ENCODE peak calls at places on chromosome 1, in five cellular contexts. O, E, C, Z and K are unnamed samples.

GRCh38 chr1:57319165-57319564 is 104.7 kb downstream of the DAB1 start:
- DNase-seq in Z (no peak), O (no peak), C (no peak), E (no peak), K (no peak)

GRCh38 chr1:43930168-43930948 is 3.2 kb upstream of the ARTN start:
- DNase-seq in E (no peak), Z (no peak), O (no peak), C (peak), K (no peak)

GRCh38 chr1:237492359-237492758 is 398.4 kb downstream of the ZP4 start:
- DNase-seq in O (no peak), C (no peak), E (no peak), Z (no peak), K (no peak)

GRCh38 chr1:6475381-6476133 is 9.6 kb upstream of the TNFRSF25 start:
- DNase-seq in O (peak), E (peak), Z (peak), C (peak), K (peak)

GRCh38 chr1:184533049-184533448 is 146.2 kb downstream of the C1orf21 start:
- DNase-seq in Z (no peak), E (no peak), C (no peak), O (no peak), K (no peak)

GRCh38 chr1:44030606-44031050 is 634 bp downstream of the SLC6A9 start:
- DNase-seq in E (peak), O (peak), C (peak), Z (peak), K (peak)

GRCh38 chr1:93630168-93630567 is 51.5 kb downstream of the BCAR3 start:
- DNase-seq in Z (no peak), E (no peak), O (no peak), C (no peak), K (no peak)

GRCh38 chr1:46400398-46400797 is 6.3 kb downstream of the FAAH start:
- DNase-seq in E (no peak), C (peak), O (no peak), Z (no peak), K (no peak)